ENCODE peak calls at places on chromosome 19, in ten cellular contexts. W, M, H, O, P, X, D, N, R and V are unnamed samples.

GRCh38 chr19:4379383-4380253 is 20.7 kb downstream of the SH3GL1 start:
- DNase-seq in M (no peak), W (no peak), X (no peak), D (peak; percentile 57), O (peak; percentile 70), H (no peak), P (peak; percentile 80), N (no peak), R (peak; percentile 33), V (no peak)

GRCh38 chr19:2325261-2326046 is 2.9 kb downstream of the LSM7 start:
- DNase-seq in P (no peak), H (no peak), R (no peak), X (no peak), M (no peak), D (no peak), N (no peak), W (no peak), O (no peak), V (no peak)

GRCh38 chr19:51501594-51502263 is at the start of gene SIGLEC12:
- DNase-seq in W (no peak), O (no peak), P (no peak), H (no peak), X (peak; percentile 39), D (no peak), M (no peak), N (peak; percentile 71), R (no peak), V (no peak)

GRCh38 chr19:18085702-18086457 is 854 bp downstream of the IL12RB1 start:
- DNase-seq in X (no peak), M (no peak), N (no peak), P (no peak), R (no peak), O (no peak), D (no peak), H (no peak), W (no peak), V (no peak)

GRCh38 chr19:3506384-3507340 is 551 bp downstream of the FZR1 start:
- DNase-seq in H (no peak), W (no peak), P (no peak), M (peak; percentile 64), N (no peak), O (no peak), D (no peak), R (no peak), X (peak; percentile 41), V (no peak)

GRCh38 chr19:15195987-15196682 is 4.7 kb downstream of the NOTCH3 start:
- DNase-seq in O (no peak), M (no peak), W (peak; percentile 89), R (no peak), X (no peak), D (no peak), H (no peak), N (no peak), P (peak; percentile 33), V (peak; percentile 91)

GRCh38 chr19:35204799-35205732 is 23.5 kb downstream of the FAM187B start:
- DNase-seq in D (no peak), O (no peak), X (peak; percentile 34), N (no peak), M (no peak), W (no peak), R (no peak), P (no peak), H (no peak), V (no peak)

GRCh38 chr19:47113446-47114348 is at the start of gene ZC3H4:
- DNase-seq in W (peak; percentile 92), P (peak; percentile 86), M (peak; percentile 98), X (peak; percentile 93), H (peak; percentile 93), O (peak; percentile 95), N (peak; percentile 97), R (peak; percentile 92), D (peak; percentile 95), V (peak; percentile 95)

DNA sequence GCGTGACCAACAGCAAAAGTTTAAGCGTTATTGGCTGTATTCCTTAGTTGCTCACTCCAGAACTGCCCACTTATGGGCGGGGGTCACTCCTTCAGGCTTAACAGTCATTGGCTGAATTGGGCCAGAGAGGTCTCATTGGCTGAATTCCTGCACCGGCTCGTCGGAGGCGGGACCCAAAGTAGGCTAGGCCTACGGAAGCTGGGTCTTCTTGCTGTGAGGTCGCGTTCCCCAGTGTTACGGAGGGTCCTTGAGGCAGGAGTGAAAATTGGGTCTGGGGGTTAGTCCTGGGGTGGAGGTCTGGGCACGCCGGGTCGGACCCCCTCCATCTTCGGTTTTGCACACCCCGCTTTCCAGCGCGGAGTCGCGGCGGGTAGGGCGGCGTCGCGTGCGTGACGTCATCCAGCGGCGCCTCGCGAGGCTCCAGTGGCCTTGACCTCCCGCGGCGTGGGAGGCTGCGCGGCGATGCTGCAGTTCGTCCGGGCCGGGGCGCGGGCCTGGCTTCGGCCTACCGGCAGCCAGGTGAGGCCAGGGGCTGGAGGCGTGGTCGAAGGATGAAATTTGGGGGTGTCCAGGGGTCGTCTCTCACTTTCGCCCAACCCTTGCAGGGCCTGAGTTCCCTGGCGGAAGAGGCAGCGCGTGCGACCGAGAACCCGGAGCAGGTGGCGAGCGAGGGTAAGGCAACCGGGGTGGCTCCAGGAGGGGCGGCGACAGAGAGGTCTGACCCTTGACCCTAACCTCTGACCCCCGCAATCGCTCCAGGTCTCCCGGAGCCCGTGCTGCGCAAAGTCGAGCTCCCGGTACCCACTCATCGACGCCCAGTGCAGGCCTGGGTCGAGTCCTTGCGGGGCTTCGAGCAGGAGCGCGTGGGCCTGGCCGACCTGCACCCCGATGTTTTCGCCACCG is at the start of gene MRPL4:
- DNase-seq in X (peak; percentile 97), W (peak; percentile 95), R (peak; percentile 99), M (peak; percentile 97), D (peak; percentile 99), P (peak; percentile 99), N (peak; percentile 97), H (peak; percentile 90), O (peak; percentile 99), V (peak; percentile 92)
- TF ChIP-seq CTCF in X (no peak), W (peak; percentile 19), R (no peak), M (peak; percentile 54), D (no peak), P (no peak), N (no peak), H (no peak), O (no peak), V (no peak)

GRCh38 chr19:11982526-11982925 is 17.7 kb downstream of the ZNF763 start:
- DNase-seq in W (no peak), P (no peak), X (no peak), D (no peak), O (no peak), H (no peak), R (no peak), M (no peak), N (no peak), V (no peak)

GRCh38 chr19:11984986-11985385 is 20.1 kb downstream of the ZNF763 start:
- DNase-seq in P (no peak), O (no peak), H (no peak), N (no peak), R (no peak), D (peak; percentile 39), M (no peak), W (no peak), X (no peak), V (no peak)

GRCh38 chr19:11978492-11979100 is 13.8 kb downstream of the ZNF763 start:
- DNase-seq in H (no peak), M (no peak), P (no peak), O (no peak), N (no peak), D (no peak), W (no peak), R (no peak), X (no peak), V (no peak)

GRCh38 chr19:11979527-11979926 is 14.7 kb downstream of the ZNF763 start:
- DNase-seq in P (no peak), W (no peak), M (no peak), O (no peak), R (no peak), X (no peak), D (no peak), N (no peak), H (no peak), V (no peak)
- TF ChIP-seq CTCF in P (no peak), W (no peak), M (no peak), O (no peak), R (no peak), X (no peak), D (no peak), N (no peak), H (no peak), V (no peak)

GRCh38 chr19:5895409-5895808 is 8.2 kb downstream of the NDUFA11 start:
- DNase-seq in O (no peak), W (no peak), M (no peak), H (no peak), X (no peak), D (no peak), R (no peak), P (no peak), N (no peak), V (no peak)

GRCh38 chr19:5896365-5897076 is 7.1 kb downstream of the NDUFA11 start:
- DNase-seq in W (no peak), R (no peak), P (no peak), O (no peak), H (no peak), N (no peak), X (no peak), D (no peak), M (no peak), V (no peak)

GRCh38 chr19:5899728-5900526 is 3.7 kb downstream of the NDUFA11 start:
- DNase-seq in X (no peak), P (no peak), N (no peak), W (no peak), M (no peak), H (no peak), R (no peak), D (no peak), O (no peak), V (no peak)

GRCh38 chr19:5895890-5896289 is 7.7 kb downstream of the NDUFA11 start:
- DNase-seq in P (no peak), R (no peak), O (no peak), M (no peak), N (no peak), D (no peak), H (no peak), X (no peak), W (no peak), V (no peak)

GRCh38 chr19:5897189-5897969 is 6.2 kb downstream of the NDUFA11 start:
- DNase-seq in W (no peak), X (no peak), R (no peak), P (no peak), D (no peak), O (no peak), M (no peak), H (no peak), N (no peak), V (no peak)
- TF ChIP-seq CTCF in W (no peak), X (no peak), R (no peak), P (no peak), D (peak; percentile 21), O (no peak), M (no peak), H (no peak), N (no peak), V (no peak)

DNA sequence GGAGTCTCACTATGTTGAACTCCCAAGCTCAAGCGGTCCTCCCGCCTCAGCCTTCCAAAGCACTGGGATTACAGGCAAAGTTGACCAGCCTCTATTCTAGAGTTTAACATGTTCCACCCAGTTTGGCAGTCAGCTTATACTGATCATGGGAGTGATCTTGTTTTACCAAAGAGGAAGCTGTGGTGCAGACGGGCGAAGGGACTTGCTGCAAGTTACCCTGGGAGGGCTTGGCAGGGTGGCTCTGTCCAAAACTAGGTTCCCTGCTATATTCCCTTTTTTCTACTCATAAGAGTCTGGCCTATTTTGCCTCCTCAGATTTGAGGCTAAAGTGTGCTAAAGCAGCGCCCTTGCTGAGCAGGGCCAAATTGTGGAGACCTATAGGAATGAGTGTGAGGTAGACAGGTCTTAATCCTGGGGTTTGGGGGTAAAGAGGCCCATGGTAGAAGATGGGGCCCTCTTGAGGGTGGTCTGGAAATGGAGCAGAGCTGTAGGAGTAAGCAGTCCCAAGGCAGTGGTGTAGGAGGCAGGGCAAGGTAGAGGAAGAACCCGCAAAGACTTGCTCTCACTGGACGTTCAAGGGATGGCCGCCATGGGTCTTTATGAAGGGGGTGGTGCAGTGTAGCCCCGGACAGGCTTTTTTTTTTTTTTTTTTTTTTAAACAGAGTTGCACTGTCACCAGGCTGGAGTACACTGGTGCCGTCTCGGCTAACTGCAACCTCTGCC is 3.3 kb downstream of the RPS19 start:
- DNase-seq in D (no peak), N (no peak), X (no peak), M (no peak), O (no peak), R (no peak), H (no peak), P (no peak), W (no peak), V (no peak)
- TF ChIP-seq CTCF in D (no peak), N (no peak), X (no peak), M (no peak), O (no peak), R (no peak), H (no peak), P (no peak), W (no peak), V (no peak)